ENCODE peak calls at places on chromosomes 3 and 15, in ten cellular contexts. O is heart left ventricle, S is fibroblast of mammary gland, A is ovary, G is astrocyte of the spinal cord, Y is B cell, C is AG10803, J is NB4, K is dorsolateral prefrontal cortex, Q is heart right ventricle. W is an unnamed sample.

GRCh38 chr15:83698294-83698693 is 44.4 kb downstream of the ADAMTSL3 start:
- DNase-seq in O (peak; percentile 83), S (peak; percentile 92), A (peak; percentile 61), G (peak; percentile 22), Y (no peak), C (peak; percentile 46), J (no peak), K (no peak), Q (peak; percentile 82), W (no peak)

GRCh38 chr3:105905328-105905727 is 36.5 kb upstream of the CBLB start:
- DNase-seq in O (no peak), S (no peak), A (no peak), G (peak; percentile 8), Y (no peak), C (no peak), J (no peak), K (no peak), Q (no peak), W (no peak)

GRCh38 chr3:105822171-105823123 is 46.4 kb downstream of the CBLB start:
- DNase-seq in O (no peak), S (no peak), A (no peak), G (no peak), Y (no peak), C (no peak), J (no peak), K (no peak), Q (no peak), W (no peak)

GRCh38 chr3:179015551-179016020 is 56.0 kb downstream of the ZMAT3 start:
- DNase-seq in O (no peak), S (peak; percentile 83), A (peak; percentile 58), G (peak; percentile 85), Y (peak; percentile 76), C (peak; percentile 79), J (peak; percentile 77), K (no peak), Q (peak; percentile 56), W (peak; percentile 76)

GRCh38 chr15:70974004-70974832 is 81.6 kb downstream of the LRRC49 start:
- DNase-seq in O (no peak), S (peak; percentile 76), A (no peak), G (peak; percentile 73), Y (no peak), C (peak; percentile 68), J (peak; percentile 47), K (no peak), Q (no peak), W (no peak)

GRCh38 chr3:12861611-12862010 is 20.2 kb upstream of the RPL32 start:
- DNase-seq in O (no peak), S (no peak), A (no peak), G (no peak), Y (no peak), C (no peak), J (no peak), K (no peak), Q (no peak), W (no peak)

GRCh38 chr3:58427661-58428361 is 5.8 kb downstream of the PDHB start:
- DNase-seq in O (no peak), S (no peak), A (no peak), G (no peak), Y (no peak), C (no peak), J (no peak), K (no peak), Q (no peak), W (no peak)

GRCh38 chr3:134650431-134651346 is at the start of gene KY:
- DNase-seq in O (peak; percentile 80), S (peak; percentile 51), A (no peak), G (peak; percentile 38), Y (no peak), C (peak; percentile 59), J (peak; percentile 84), K (peak; percentile 78), Q (peak; percentile 48), W (peak; percentile 17)

GRCh38 chr3:161314836-161315391 is 56.4 kb downstream of the SPTSSB start:
- DNase-seq in O (no peak), S (peak; percentile 11), A (no peak), G (no peak), Y (no peak), C (peak; percentile 0), J (no peak), K (no peak), Q (no peak), W (no peak)

GRCh38 chr3:149555941-149556340 is 81.4 kb downstream of the TM4SF4 start:
- DNase-seq in O (no peak), S (peak; percentile 60), A (no peak), G (peak; percentile 73), Y (no peak), C (peak; percentile 84), J (no peak), K (no peak), Q (peak; percentile 21), W (no peak)

GRCh38 chr3:23960649-23961048 is 15.6 kb downstream of the NR1D2 start:
- DNase-seq in O (no peak), S (no peak), A (no peak), G (no peak), Y (no peak), C (no peak), J (no peak), K (no peak), Q (no peak), W (no peak)

GRCh38 chr15:47553933-47554332 is 163.4 kb upstream of the SEMA6D start:
- DNase-seq in O (no peak), S (no peak), A (no peak), G (no peak), Y (no peak), C (no peak), J (no peak), K (no peak), Q (no peak), W (no peak)

GRCh38 chr15:47548986-47549385 is 168.3 kb upstream of the SEMA6D start:
- DNase-seq in O (no peak), S (no peak), A (no peak), G (no peak), Y (no peak), C (no peak), J (no peak), K (no peak), Q (no peak), W (no peak)

GRCh38 chr15:47552978-47553608 is 164.2 kb upstream of the SEMA6D start:
- DNase-seq in O (no peak), S (no peak), A (no peak), G (no peak), Y (no peak), C (no peak), J (no peak), K (no peak), Q (no peak), W (no peak)

GRCh38 chr15:47551559-47551958 is 165.7 kb upstream of the SEMA6D start:
- DNase-seq in O (no peak), S (no peak), A (no peak), G (no peak), Y (no peak), C (no peak), J (no peak), K (no peak), Q (no peak), W (no peak)

DNA sequence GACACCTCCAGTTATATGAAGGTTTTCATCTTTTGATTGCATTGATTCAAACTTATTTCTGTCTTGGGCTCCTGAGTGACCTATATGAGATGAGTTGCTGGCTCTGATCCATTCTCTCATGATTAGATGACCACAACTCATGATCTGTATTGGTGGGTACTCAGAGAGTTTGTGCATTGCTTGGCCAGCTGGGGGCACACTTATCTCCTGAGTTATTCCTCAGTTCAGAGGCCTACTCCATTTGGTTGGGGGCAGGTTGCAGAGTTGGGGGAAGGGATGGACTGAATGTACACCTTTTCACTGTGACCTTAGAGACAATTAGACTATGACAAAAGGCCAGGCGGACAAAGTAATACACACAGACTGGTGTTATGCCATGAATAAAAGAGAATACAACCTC is 166.2 kb upstream of the SEMA6D start:
- DNase-seq in O (no peak), S (peak; percentile 1), A (no peak), G (no peak), Y (no peak), C (no peak), J (no peak), K (no peak), Q (no peak), W (no peak)
- TF ChIP-seq CTCF in O (no peak), S (no peak), A (no peak), G (no peak), Y (no peak), C (peak; percentile 6), J (peak; percentile 18), K (peak; percentile 28), Q (peak; percentile 18), W (no peak)

GRCh38 chr3:126445506-126445905 is 30.2 kb downstream of the ZXDC start:
- DNase-seq in O (no peak), S (no peak), A (peak; percentile 6), G (no peak), Y (no peak), C (no peak), J (no peak), K (no peak), Q (no peak), W (no peak)
- TF ChIP-seq CTCF in O (no peak), S (no peak), A (no peak), G (no peak), Y (no peak), C (no peak), J (no peak), K (no peak), Q (no peak), W (no peak)

DNA sequence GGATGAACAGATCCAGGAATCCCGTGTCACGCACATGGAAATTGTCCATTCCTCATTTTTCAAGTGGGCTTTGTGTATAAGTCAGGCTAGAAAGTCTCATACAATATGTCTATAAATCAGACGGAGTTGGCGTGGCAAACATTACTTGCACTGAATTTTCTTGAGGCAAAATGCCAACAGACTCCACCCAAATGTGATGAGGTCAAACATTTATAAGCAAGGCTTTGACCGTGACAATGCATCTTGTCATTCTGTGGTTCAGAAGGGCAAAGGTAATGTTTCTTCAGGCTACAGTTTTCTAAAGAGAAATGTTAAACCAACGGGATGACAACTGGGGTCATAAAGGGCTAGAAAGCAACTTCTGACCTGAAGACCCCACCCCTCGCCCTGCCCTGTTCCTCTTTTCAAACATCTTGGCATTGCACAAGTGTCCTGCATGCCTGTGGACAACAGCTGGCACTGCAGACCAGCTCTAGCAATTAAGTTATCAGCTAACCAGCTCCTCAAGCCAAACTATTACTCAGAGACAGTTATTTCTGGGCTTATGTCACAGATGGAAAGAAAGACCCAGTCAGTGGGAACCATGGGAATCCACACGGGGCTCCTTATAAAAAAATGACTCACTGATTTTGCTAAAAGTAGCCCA is 36.5 kb upstream of the SPTBN5 start:
- DNase-seq in O (no peak), S (peak; percentile 96), A (no peak), G (peak; percentile 95), Y (no peak), C (peak; percentile 98), J (peak; percentile 71), K (no peak), Q (no peak), W (no peak)
- TF ChIP-seq CTCF in O (no peak), S (peak; percentile 26), A (no peak), G (peak; percentile 42), Y (no peak), C (peak; percentile 32), J (no peak), K (no peak), Q (peak; percentile 50), W (no peak)

DNA sequence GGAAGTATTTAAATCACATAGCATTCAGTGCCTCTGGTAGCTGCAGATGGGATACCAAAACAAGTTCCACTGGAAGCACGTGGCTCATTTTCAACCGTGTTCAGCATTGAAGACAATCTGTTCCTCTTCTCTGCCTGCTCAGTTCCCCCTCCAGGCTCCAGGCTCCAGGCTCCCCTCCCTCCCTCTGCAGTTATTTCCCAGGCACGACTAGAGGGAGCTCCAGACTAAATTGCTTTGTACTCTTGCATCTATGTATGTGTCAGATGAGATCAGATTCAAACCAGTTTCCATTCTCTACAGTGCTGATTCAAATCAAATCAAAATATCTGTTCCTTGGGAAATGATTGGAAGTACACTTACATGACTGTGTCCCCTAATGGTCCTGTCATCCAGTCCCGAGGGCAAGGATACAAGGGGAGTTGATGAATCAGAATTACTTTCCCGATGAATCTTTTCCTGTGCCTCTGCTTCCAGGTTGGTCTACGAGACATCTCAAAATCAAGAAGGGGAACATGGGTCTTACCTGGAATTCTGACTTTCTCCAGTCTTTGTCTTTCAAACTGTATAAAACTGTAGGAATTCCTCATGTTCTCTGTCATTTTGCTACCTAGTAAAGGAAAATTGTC is 600.5 kb downstream of the EDEM1 start:
- DNase-seq in O (no peak), S (no peak), A (peak; percentile 15), G (peak; percentile 56), Y (no peak), C (no peak), J (peak; percentile 4), K (peak; percentile 58), Q (peak; percentile 13), W (no peak)
- TF ChIP-seq CTCF in O (no peak), S (no peak), A (no peak), G (peak; percentile 63), Y (no peak), C (no peak), J (no peak), K (peak; percentile 36), Q (no peak), W (no peak)

W was measured in activated CD8-positive, alpha-beta T cell treated with anti-CD3 and anti-CD28 coated beads for 36 hours.